ENCODE peak calls at places on chromosome 21, in four cellular contexts. Z is heart left ventricle, U is tibial nerve, F is GM12891. D is an unnamed sample.

GRCh38 chr21:31630062-31630711 is 29.3 kb upstream of the SOD1 start:
- DNase-seq in U (no peak), Z (no peak), F (no peak), D (peak)

GRCh38 chr21:17537299-17537698 is 24.5 kb downstream of the CXADR start:
- DNase-seq in F (no peak), Z (no peak), U (no peak), D (no peak)

GRCh38 chr21:40049031-40049958 is 182.1 kb downstream of the PCP4 start:
- DNase-seq in F (no peak), Z (no peak), U (no peak), D (peak)

GRCh38 chr21:38082936-38083335 is 166.7 kb upstream of the KCNJ6 start:
- DNase-seq in F (no peak), Z (no peak), U (no peak), D (no peak)

GRCh38 chr21:38751379-38752050 is 54.2 kb upstream of the ETS2 start:
- DNase-seq in U (peak), Z (peak), F (no peak), D (no peak)

GRCh38 chr21:14303731-14304488 is 79.0 kb downstream of the HSPA13 start:
- DNase-seq in F (no peak), U (no peak), Z (no peak), D (no peak)

GRCh38 chr21:30209571-30209970 is 6.3 kb downstream of the CLDN8 start:
- DNase-seq in F (no peak), Z (no peak), U (no peak), D (no peak)

GRCh38 chr21:37817242-37817641 is 99.0 kb downstream of the KCNJ6 start:
- DNase-seq in F (no peak), Z (no peak), U (no peak), D (no peak)

GRCh38 chr21:42332557-42332956 is 17.3 kb upstream of the TFF3 start:
- DNase-seq in Z (no peak), F (no peak), U (no peak), D (peak)

GRCh38 chr21:36454079-36454478 is 25.8 kb downstream of the CLDN14 start:
- DNase-seq in F (no peak), U (no peak), Z (no peak), D (no peak)

GRCh38 chr21:38839683-38840286 is 34.1 kb downstream of the ETS2 start:
- DNase-seq in U (no peak), F (no peak), Z (no peak), D (no peak)

GRCh38 chr21:30340714-30341573 is 3.5 kb upstream of the KRTAP27-1 start:
- DNase-seq in U (no peak), F (peak), Z (no peak), D (no peak)

GRCh38 chr21:37620401-37620800 is 253.8 kb downstream of the DYRK1A start:
- DNase-seq in Z (no peak), U (no peak), F (no peak), D (no peak)

GRCh38 chr21:25489673-25490072 is 117.6 kb downstream of the MRPL39 start:
- DNase-seq in Z (no peak), F (no peak), U (no peak), D (no peak)

GRCh38 chr21:35940074-35940927 is 120.0 kb downstream of the SETD4 start:
- DNase-seq in F (peak), Z (peak), U (peak), D (peak)

GRCh38 chr21:36859744-36860501 is 106.5 kb downstream of the HLCS start:
- DNase-seq in Z (peak), U (peak), F (no peak), D (peak)

GRCh38 chr21:26788783-26789182 is 56.4 kb downstream of the ADAMTS1 start:
- DNase-seq in F (no peak), U (no peak), Z (peak), D (peak)

GRCh38 chr21:41167348-41168342 is at the start of gene BACE2:
- DNase-seq in Z (peak), U (peak), F (peak), D (peak)
- TF ChIP-seq POLR2A in Z (peak), U (peak), F (no peak), D (no peak)

GRCh38 chr21:21547368-21547953 is 549.3 kb downstream of the NCAM2 start:
- DNase-seq in U (no peak), Z (no peak), F (no peak), D (no peak)
- TF ChIP-seq POLR2A in U (no peak), Z (no peak), F (no peak), D (no peak)

DNA sequence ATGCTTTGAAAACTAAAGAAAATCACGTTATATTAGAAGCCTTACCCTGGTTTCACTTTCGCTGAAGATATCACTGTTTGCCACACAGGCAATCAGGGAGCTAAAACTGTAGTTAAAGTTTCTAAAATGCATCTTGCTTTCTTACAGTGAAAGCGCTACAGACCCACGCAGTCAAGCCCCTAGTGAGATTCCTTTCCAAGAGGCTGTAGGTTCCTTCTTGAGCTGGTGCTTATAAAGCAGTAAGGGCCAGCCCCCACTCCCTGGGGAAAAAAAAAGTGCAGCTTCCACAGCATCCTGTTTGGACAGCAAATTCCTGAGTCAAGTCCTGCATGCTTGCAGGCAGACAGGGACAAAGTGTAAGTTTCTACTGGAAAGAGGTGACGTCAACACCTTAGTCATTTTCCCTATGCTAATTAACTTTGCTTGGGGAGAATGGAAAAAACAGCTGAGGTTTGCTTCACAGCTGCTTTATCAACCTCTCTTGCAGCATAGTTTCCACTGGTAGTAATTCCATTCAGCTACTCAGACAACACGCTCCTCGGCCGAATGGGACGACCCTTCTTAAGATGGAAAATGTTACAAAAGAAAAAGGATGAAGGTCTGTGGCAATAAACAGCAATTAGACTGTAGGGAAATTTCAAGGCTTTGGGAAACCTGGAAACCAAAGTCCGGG is 14.7 kb upstream of the KCNE1 start:
- DNase-seq in Z (peak), F (no peak), U (peak), D (peak)
- TF ChIP-seq POLR2A in Z (peak), F (no peak), U (peak), D (peak)

GRCh38 chr21:44854664-44855446 is 18.6 kb downstream of the PTTG1IP start:
- DNase-seq in Z (no peak), F (no peak), U (no peak), D (no peak)
- TF ChIP-seq POLR2A in Z (no peak), F (no peak), U (no peak), D (no peak)

GRCh38 chr21:46243865-46244490 is 15.4 kb upstream of the LSS start:
- DNase-seq in F (no peak), U (no peak), Z (no peak), D (no peak)
- TF ChIP-seq POLR2A in F (no peak), U (no peak), Z (no peak), D (no peak)